ENCODE peak calls at places on chromosomes 11 and 22, in nine cellular contexts. U, O, N, S, W, Y, C, M and B are unnamed samples.

GRCh38 chr22:44735518-44736428 is 16.6 kb upstream of the ARHGAP8 start:
- DNase-seq in O (peak), S (no peak), M (peak), N (peak), Y (peak), C (peak), U (peak), W (peak), B (peak)

GRCh38 chr22:46576556-46577351 is 39.3 kb upstream of the CELSR1 start:
- DNase-seq in U (peak), M (peak), Y (peak), O (peak), S (no peak), W (peak), N (no peak), C (peak), B (no peak)

GRCh38 chr11:73538381-73538872 is 59.5 kb downstream of the FAM168A start:
- DNase-seq in O (no peak), U (no peak), W (no peak), N (no peak), Y (no peak), C (no peak), M (no peak), S (no peak), B (no peak)

GRCh38 chr11:75946531-75947530 is 131.8 kb downstream of the UVRAG start:
- DNase-seq in N (no peak), W (no peak), O (no peak), Y (peak), S (no peak), C (no peak), M (no peak), U (no peak), B (peak)

GRCh38 chr22:39114157-39114511 is 17.1 kb downstream of the APOBEC3H start:
- DNase-seq in S (no peak), Y (no peak), W (no peak), C (no peak), N (no peak), U (no peak), M (no peak), O (no peak), B (no peak)

GRCh38 chr22:42194953-42195352 is 64.3 kb upstream of the CYP2D6 start:
- DNase-seq in S (no peak), N (no peak), W (no peak), Y (no peak), O (no peak), U (no peak), M (no peak), C (no peak), B (no peak)

GRCh38 chr11:36602143-36602542 is 4.1 kb upstream of the RAG2 start:
- DNase-seq in S (no peak), C (no peak), N (no peak), W (no peak), O (no peak), U (no peak), M (no peak), Y (no peak), B (no peak)

GRCh38 chr11:133384731-133385130 is 147.6 kb downstream of the OPCML start:
- DNase-seq in O (no peak), C (no peak), M (no peak), U (no peak), Y (no peak), S (no peak), W (no peak), N (no peak), B (no peak)

GRCh38 chr22:17443413-17444203 is 74.3 kb downstream of the CECR2 start:
- DNase-seq in Y (peak), O (no peak), C (no peak), U (no peak), S (no peak), N (no peak), W (no peak), M (no peak), B (no peak)

GRCh38 chr11:95065336-95065735 is 1.4 kb upstream of the SRSF8 start:
- DNase-seq in O (no peak), Y (no peak), C (no peak), W (no peak), N (no peak), M (no peak), S (no peak), U (no peak), B (no peak)

GRCh38 chr22:27105142-27106025 is 448.0 kb downstream of the MIAT start:
- DNase-seq in M (no peak), O (no peak), Y (peak), S (peak), N (peak), C (peak), W (no peak), U (no peak), B (peak)

GRCh38 chr11:85590848-85591483 is 36.2 kb downstream of the DLG2 start:
- DNase-seq in Y (peak), C (peak), O (no peak), S (no peak), N (no peak), M (peak), U (peak), W (no peak), B (no peak)

GRCh38 chr11:118916842-118917388 is 8.8 kb downstream of the BCL9L start:
- DNase-seq in U (no peak), W (no peak), M (no peak), C (no peak), S (no peak), O (no peak), Y (peak), N (no peak), B (peak)

GRCh38 chr22:36368359-36368983 is 19.3 kb downstream of the MYH9 start:
- DNase-seq in O (no peak), C (peak), U (peak), N (no peak), Y (peak), M (peak), W (no peak), S (no peak), B (no peak)

GRCh38 chr11:134101292-134101691 is 32.4 kb downstream of the JAM3 start:
- DNase-seq in O (no peak), W (no peak), Y (peak), S (no peak), N (no peak), C (peak), M (no peak), U (no peak), B (no peak)

GRCh38 chr11:126312903-126313460 is 9.1 kb downstream of the DCPS start:
- DNase-seq in S (no peak), C (no peak), N (no peak), O (no peak), Y (no peak), W (no peak), M (no peak), U (no peak), B (no peak)

GRCh38 chr22:30733081-30733680 is 38.5 kb downstream of the OSBP2 start:
- DNase-seq in U (no peak), W (no peak), O (no peak), N (no peak), M (no peak), Y (peak), S (no peak), C (no peak), B (no peak)